ENCODE peak calls at places on chromosomes 7 and 10, in nine cellular contexts. K is HCT116, G is thoracic aorta, X is stomach, C is H9, V is ovary, H is neural progenitor cell, Z is pancreas, Q is cardiac muscle cell. N is an unnamed sample. For H3K4me1 and H3K27me3, the result is how much of the 10 kb centered on the place peaks cover.

GRCh38 chr10:72242675-72243074 is 26.6 kb upstream of the ASCC1 start:
- DNase-seq in K (no peak), G (no peak), X (peak), C (peak), V (peak), H (no peak), Z (peak), Q (peak), N (no peak)

GRCh38 chr10:48777056-48777455 is 92.4 kb downstream of the WDFY4 start:
- DNase-seq in K (no peak), G (no peak), X (no peak), C (no peak), V (no peak), H (no peak), Z (no peak), Q (no peak), N (no peak)

GRCh38 chr10:17547026-17547425 is 70.1 kb downstream of the HACD1 start:
- DNase-seq in K (no peak), G (no peak), X (no peak), C (no peak), V (no peak), H (peak), Z (no peak), Q (peak), N (no peak)

GRCh38 chr10:70331486-70332268 is 47.9 kb upstream of the NPFFR1 start:
- DNase-seq in K (peak), G (peak), X (peak), C (no peak), V (peak), H (no peak), Z (peak), Q (peak), N (peak)

GRCh38 chr7:132081686-132082085 is 494.6 kb downstream of the PLXNA4 start:
- DNase-seq in K (no peak), G (no peak), X (no peak), C (no peak), V (no peak), H (no peak), Z (no peak), Q (no peak), N (no peak)

GRCh38 chr7:99997545-99998137 is 17.8 kb upstream of the ZKSCAN1 start:
- DNase-seq in K (no peak), G (no peak), X (peak), C (peak), V (peak), H (peak), Z (no peak), Q (peak), N (peak)

GRCh38 chr10:48531486-48531885 is 73.4 kb downstream of the ARHGAP22 start:
- DNase-seq in K (no peak), G (no peak), X (no peak), C (peak), V (no peak), H (no peak), Z (no peak), Q (no peak), N (no peak)

GRCh38 chr10:68154211-68154497 is 44.9 kb downstream of the MYPN start:
- DNase-seq in K (no peak), G (no peak), X (no peak), C (peak), V (peak), H (peak), Z (peak), Q (peak), N (no peak)

GRCh38 chr7:37109016-37109415 is 339.6 kb downstream of the ELMO1 start:
- DNase-seq in K (no peak), G (no peak), X (no peak), C (no peak), V (no peak), H (no peak), Z (no peak), Q (no peak), N (no peak)

GRCh38 chr10:127299956-127300689 is 103.7 kb upstream of the INSYN2A start:
- DNase-seq in K (no peak), G (no peak), X (peak), C (no peak), V (no peak), H (no peak), Z (no peak), Q (no peak), N (no peak)

GRCh38 chr10:73979428-73980407 is 18.2 kb upstream of the VCL start:
- DNase-seq in K (no peak), G (no peak), X (no peak), C (no peak), V (no peak), H (no peak), Z (no peak), Q (no peak), N (no peak)

GRCh38 chr7:51354434-51354833 is 37.8 kb upstream of the COBL start:
- DNase-seq in K (no peak), G (no peak), X (no peak), C (no peak), V (no peak), H (no peak), Z (no peak), Q (no peak), N (no peak)

GRCh38 chr7:105014725-105015630 is 973 bp downstream of the KMT2E start:
- DNase-seq in K (no peak), G (no peak), X (peak), C (peak), V (peak), H (peak), Z (peak), Q (peak), N (peak)

GRCh38 chr10:47214520-47214919 is 85.5 kb upstream of the GDF10 start:
- DNase-seq in K (no peak), G (no peak), X (no peak), C (no peak), V (no peak), H (no peak), Z (no peak), Q (peak), N (no peak)

GRCh38 chr10:21860718-21861117 is 142.8 kb downstream of the DNAJC1 start:
- DNase-seq in K (no peak), G (no peak), X (no peak), C (no peak), V (no peak), H (no peak), Z (no peak), Q (peak), N (no peak)

DNA sequence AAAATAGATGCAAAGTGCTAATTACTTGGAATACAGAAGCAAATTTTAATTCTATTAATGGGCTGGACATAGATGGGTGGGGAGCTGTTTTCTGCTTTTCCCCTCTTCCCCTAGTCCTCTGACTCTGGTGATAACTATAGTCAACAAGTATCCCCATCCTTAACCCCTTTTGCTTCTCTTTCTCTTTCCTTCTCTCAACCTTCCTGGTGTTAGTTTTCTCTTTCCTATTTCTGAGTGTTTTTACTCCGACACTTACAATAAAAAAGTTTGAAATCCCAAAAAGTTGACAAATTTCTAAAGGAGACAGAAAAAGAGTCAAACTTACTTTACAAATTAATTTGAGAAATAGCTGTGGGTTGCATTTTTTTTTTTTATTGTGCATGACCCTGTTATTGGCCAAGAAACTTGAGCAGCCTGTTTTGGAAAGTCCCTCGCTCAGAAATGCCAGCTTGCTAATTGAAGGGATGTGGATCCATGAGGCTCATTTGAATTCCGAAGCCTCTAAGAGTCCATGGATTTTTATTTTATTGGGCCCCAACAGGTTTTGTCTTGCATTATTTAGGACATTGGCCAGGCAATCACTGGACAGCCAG is 2.4 kb downstream of the FAS start:
- DNase-seq in K (no peak), G (no peak), X (no peak), C (no peak), V (no peak), H (no peak), Z (no peak), Q (peak), N (no peak)
- H3K4me1 ChIP-seq in K (under half), G (half or more), X (under half), C (under half), V (under half), H (under half), Z (under half), Q (under half), N (under half)

GRCh38 chr7:155986497-155987160 is 174.4 kb upstream of the SHH start:
- DNase-seq in K (no peak), G (no peak), X (no peak), C (peak), V (no peak), H (no peak), Z (no peak), Q (no peak), N (no peak)
- H3K27me3 ChIP-seq in K (under half), G (under half), X (under half), C (under half), V (under half), H (under half), Z (under half), Q (under half), N (under half)

DNA sequence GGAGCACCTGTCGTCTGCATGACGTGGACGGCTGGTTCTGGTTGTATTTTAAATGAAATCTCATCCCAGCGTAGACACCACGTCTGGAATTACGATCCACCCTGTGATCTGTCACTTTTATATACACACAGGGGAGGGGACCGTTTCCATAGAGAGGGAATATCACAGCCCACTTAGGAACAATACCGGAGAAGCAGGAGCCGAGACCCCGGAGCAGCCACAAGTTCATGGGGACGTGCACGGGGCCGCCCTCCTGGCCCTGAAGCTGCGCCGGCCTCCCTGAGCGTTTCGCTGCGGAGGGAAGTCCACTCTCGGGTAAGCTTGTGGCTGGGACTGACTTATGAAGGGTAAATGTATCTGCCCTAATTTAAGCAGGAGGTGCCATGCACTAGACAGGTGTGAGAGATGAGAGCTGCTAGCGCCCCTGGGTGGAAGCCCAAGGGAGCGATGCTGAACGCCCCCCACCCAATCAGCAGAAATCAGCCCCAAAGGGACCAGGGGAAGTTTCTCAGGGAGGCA is at the start of gene UCN3:
- DNase-seq in K (no peak), G (no peak), X (no peak), C (no peak), V (no peak), H (no peak), Z (no peak), Q (no peak), N (no peak)
- TF ChIP-seq CTCF in K (peak), G (no peak), X (no peak), C (no peak), V (no peak), H (no peak), Z (no peak), Q (no peak), N (no peak)

GRCh38 chr10:26486985-26487850 is 49.1 kb downstream of the APBB1IP start:
- DNase-seq in K (peak), G (no peak), X (no peak), C (no peak), V (no peak), H (no peak), Z (no peak), Q (peak), N (peak)
- H3K4me1 ChIP-seq in K (under half), G (under half), X (under half), C (under half), V (under half), H (under half), Z (under half), Q (under half), N (under half)

GRCh38 chr10:3486346-3487065 is 298.5 kb downstream of the KLF6 start:
- DNase-seq in K (peak), G (no peak), X (peak), C (peak), V (no peak), H (peak), Z (peak), Q (no peak), N (peak)
- H3K27me3 ChIP-seq in K (under half), G (under half), X (under half), C (under half), V (under half), H (under half), Z (under half), Q (under half), N (under half)

GRCh38 chr7:52917982-52918578 is 117.4 kb upstream of the POM121L12 start:
- DNase-seq in K (no peak), G (no peak), X (no peak), C (peak), V (no peak), H (peak), Z (no peak), Q (no peak), N (no peak)
- TF ChIP-seq CTCF in K (peak), G (no peak), X (no peak), C (peak), V (no peak), H (peak), Z (no peak), Q (no peak), N (peak)

DNA sequence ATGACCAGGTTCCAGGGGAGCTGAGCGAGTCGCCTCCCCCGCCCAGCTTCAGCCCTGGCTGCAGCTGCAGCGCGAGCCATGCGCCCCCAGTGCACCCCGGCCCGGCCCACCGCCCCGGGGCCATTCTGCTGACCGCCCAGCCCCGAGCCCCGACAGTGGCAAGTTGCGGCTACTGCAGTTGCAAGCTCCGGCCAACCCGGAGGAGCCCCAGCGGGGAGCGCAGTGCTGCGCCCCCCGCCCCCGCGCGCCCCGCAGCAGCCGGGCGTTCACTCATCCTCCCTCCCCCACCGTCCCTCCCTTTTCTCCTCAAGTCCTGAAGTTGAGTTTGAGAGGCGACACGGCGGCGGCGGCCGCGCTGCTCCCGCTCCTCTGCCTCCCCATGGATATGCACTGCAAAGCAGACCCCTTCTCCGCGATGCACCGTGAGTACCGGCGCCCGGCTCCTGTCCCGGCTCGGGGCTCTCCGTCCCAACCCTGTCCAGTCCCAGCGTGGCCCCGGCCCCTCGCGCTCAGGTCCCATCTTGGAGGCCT is 565 bp downstream of the PAX2 start:
- DNase-seq in K (no peak), G (no peak), X (no peak), C (no peak), V (no peak), H (peak), Z (no peak), Q (no peak), N (peak)
- H3K4me1 ChIP-seq in K (under half), G (half or more), X (under half), C (under half), V (under half), H (half or more), Z (under half), Q (under half), N (under half)

GRCh38 chr10:44083719-44084400 is 301.0 kb downstream of the CXCL12 start:
- DNase-seq in K (no peak), G (no peak), X (no peak), C (no peak), V (no peak), H (no peak), Z (no peak), Q (no peak), N (no peak)

GRCh38 chr10:44089671-44090070 is 295.2 kb downstream of the CXCL12 start:
- DNase-seq in K (no peak), G (no peak), X (no peak), C (no peak), V (no peak), H (no peak), Z (no peak), Q (no peak), N (no peak)
- H3K27me3 ChIP-seq in K (under half), G (under half), X (under half), C (under half), V (under half), H (under half), Z (under half), Q (under half), N (under half)

GRCh38 chr7:158973440-158973839 is 117.1 kb downstream of the DYNC2I1 start:
- DNase-seq in K (peak), G (no peak), X (peak), C (peak), V (no peak), H (peak), Z (no peak), Q (peak), N (no peak)
- TF ChIP-seq CTCF in K (peak), G (peak), X (no peak), C (peak), V (no peak), H (peak), Z (no peak), Q (peak), N (no peak)

DNA sequence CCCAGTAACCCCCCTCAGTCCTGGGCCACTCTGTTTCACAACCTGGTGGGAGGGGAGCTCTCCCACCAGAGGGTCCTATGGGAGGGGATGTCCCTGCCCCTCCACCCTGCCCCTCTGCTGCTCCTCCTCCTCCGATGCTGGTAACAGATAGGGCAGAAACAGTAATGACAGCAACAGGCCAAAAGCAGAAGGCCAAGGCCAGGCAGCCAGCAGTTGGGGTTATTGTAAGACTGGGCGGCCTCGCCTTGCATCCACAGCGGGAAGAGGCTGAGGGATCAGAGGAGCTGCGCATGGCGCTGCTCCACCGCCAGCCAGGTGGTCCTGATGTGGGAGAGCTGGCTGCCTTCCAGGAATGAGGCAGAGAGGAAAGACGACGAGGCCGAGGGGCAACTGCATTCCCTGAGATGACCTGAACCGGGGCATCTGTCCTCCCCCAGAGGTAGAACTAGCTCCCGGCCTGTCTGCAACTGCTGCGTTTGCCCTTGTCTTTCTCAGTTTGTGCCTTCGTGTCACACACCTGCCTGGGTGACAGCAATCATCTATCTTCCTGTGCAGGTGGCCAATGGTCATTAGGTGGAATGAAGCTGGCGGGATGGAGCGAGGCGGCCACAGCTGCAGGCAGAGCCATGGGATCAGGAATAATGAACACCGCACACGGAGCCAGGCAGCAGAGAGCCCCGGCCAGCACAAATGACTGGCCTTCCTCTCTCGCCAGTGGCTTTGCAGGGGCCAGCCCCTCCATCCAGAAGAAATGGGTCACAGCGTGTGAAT is 54.0 kb upstream of the CACUL1 start:
- DNase-seq in K (no peak), G (no peak), X (peak), C (no peak), V (no peak), H (no peak), Z (no peak), Q (no peak), N (no peak)
- H3K4me1 ChIP-seq in K (under half), G (under half), X (under half), C (under half), V (under half), H (under half), Z (under half), Q (under half), N (under half)

N was measured in Caco-2.